ENCODE peak calls at places on chromosomes 5 and 9, in five cellular contexts. K, O, V, Q and H are unnamed samples.

GRCh38 chr5:78795757-78796156 is 147.2 kb upstream of the LHFPL2 start:
- DNase-seq in V (no peak), O (peak; percentile 66), K (no peak), Q (no peak), H (no peak)

GRCh38 chr5:5017827-5018559 is 122.1 kb upstream of the ADAMTS16 start:
- DNase-seq in O (peak; percentile 12), K (no peak), Q (peak; percentile 54), V (no peak), H (no peak)

GRCh38 chr5:142937265-142937877 is 167.2 kb downstream of the ARHGAP26 start:
- DNase-seq in K (no peak), O (no peak), V (no peak), Q (no peak), H (no peak)

GRCh38 chr5:163104496-163104895 is 332.9 kb upstream of the CCNG1 start:
- DNase-seq in Q (peak; percentile 74), V (no peak), O (no peak), K (no peak), H (peak; percentile 56)

GRCh38 chr9:126781186-126781585 is 23.7 kb upstream of the ZBTB43 start:
- DNase-seq in Q (no peak), O (no peak), V (no peak), K (no peak), H (no peak)

GRCh38 chr5:139734517-139734916 is 61.1 kb upstream of the PSD2 start:
- DNase-seq in Q (no peak), O (no peak), K (no peak), V (no peak), H (no peak)

GRCh38 chr9:98481676-98482075 is 226.2 kb upstream of the TBC1D2 start:
- DNase-seq in O (no peak), Q (no peak), K (no peak), V (no peak), H (no peak)

GRCh38 chr9:468766-469496 is 254.3 kb downstream of the DOCK8 start:
- DNase-seq in K (peak; percentile 5), V (peak; percentile 39), O (no peak), Q (no peak), H (no peak)

GRCh38 chr5:142779163-142779562 is 9.0 kb downstream of the ARHGAP26 start:
- DNase-seq in O (no peak), V (no peak), Q (no peak), K (no peak), H (peak; percentile 15)

GRCh38 chr5:87319469-87319868 is 51.8 kb downstream of the RASA1 start:
- DNase-seq in O (no peak), V (no peak), K (no peak), Q (no peak), H (no peak)

GRCh38 chr9:8858250-8859161 is 1058.9 kb upstream of the DMAC1 start:
- DNase-seq in O (no peak), V (no peak), K (no peak), Q (no peak), H (peak; percentile 53)

GRCh38 chr9:121601234-121601633 is 50.2 kb upstream of the DAB2IP start:
- DNase-seq in V (no peak), K (no peak), O (no peak), Q (no peak), H (no peak)

GRCh38 chr5:133868946-133869674 is 99.3 kb downstream of the C5orf15 start:
- DNase-seq in Q (peak; percentile 74), V (peak; percentile 77), O (peak; percentile 75), K (no peak), H (peak; percentile 75)

GRCh38 chr5:51326844-51327243 is 56.4 kb upstream of the ISL1 start:
- DNase-seq in O (no peak), K (no peak), V (no peak), Q (no peak), H (no peak)

GRCh38 chr9:99851028-99851822 is 29.5 kb downstream of the NR4A3 start:
- DNase-seq in K (peak; percentile 59), V (peak; percentile 55), O (no peak), Q (no peak), H (no peak)

GRCh38 chr5:142246263-142246662 is 78.6 kb downstream of the SPRY4 start:
- DNase-seq in O (no peak), Q (peak; percentile 32), K (no peak), V (no peak), H (no peak)

GRCh38 chr5:132190161-132190817 is 37.4 kb downstream of the P4HA2 start:
- DNase-seq in Q (peak; percentile 74), K (no peak), V (peak; percentile 85), O (peak; percentile 85), H (peak; percentile 77)

GRCh38 chr5:94793113-94793815 is 174.8 kb downstream of the SLF1 start:
- DNase-seq in K (peak; percentile 92), Q (peak; percentile 15), O (no peak), V (peak; percentile 83), H (no peak)

GRCh38 chr5:57249251-57249874 is 75.5 kb downstream of the GPBP1 start:
- DNase-seq in V (no peak), Q (no peak), O (no peak), K (no peak), H (no peak)

GRCh38 chr9:31542384-31543055 is 841.9 kb upstream of the ACO1 start:
- DNase-seq in Q (no peak), K (peak; percentile 26), V (peak; percentile 2), O (no peak), H (peak; percentile 38)

GRCh38 chr5:96080557-96080956 is 118.9 kb upstream of the ELL2 start:
- DNase-seq in K (no peak), O (no peak), Q (peak; percentile 52), V (no peak), H (no peak)

GRCh38 chr9:11328326-11328725 is 715.5 kb upstream of the PTPRD start:
- DNase-seq in K (no peak), O (no peak), V (no peak), Q (no peak), H (no peak)

GRCh38 chr9:128216781-128217553 is 13.8 kb downstream of the DNM1 start:
- DNase-seq in K (no peak), Q (no peak), O (no peak), V (no peak), H (no peak)

GRCh38 chr5:141869040-141869439 is 9.2 kb downstream of the PCDH1 start:
- DNase-seq in K (no peak), V (no peak), Q (no peak), O (no peak), H (no peak)

GRCh38 chr9:72864327-72864726 is 88.5 kb downstream of the ALDH1A1 start:
- DNase-seq in K (no peak), V (no peak), O (no peak), Q (no peak), H (no peak)

GRCh38 chr5:60410427-60410826 is 289.5 kb downstream of the DEPDC1B start:
- DNase-seq in Q (no peak), V (no peak), K (no peak), O (no peak), H (no peak)

GRCh38 chr5:67289763-67290521 is 93.3 kb upstream of the CD180 start:
- DNase-seq in K (no peak), O (no peak), V (no peak), Q (no peak), H (no peak)

GRCh38 chr5:112975721-112976431 is 722 bp upstream of the DCP2 start:
- DNase-seq in V (peak; percentile 10), O (no peak), Q (no peak), K (no peak), H (no peak)

GRCh38 chr9:27065288-27065687 is 43.7 kb upstream of the TEK start:
- DNase-seq in O (no peak), Q (no peak), V (no peak), K (no peak), H (no peak)

GRCh38 chr5:137453476-137454080 is 45.5 kb downstream of the SPOCK1 start:
- DNase-seq in Q (peak; percentile 59), V (peak; percentile 59), K (no peak), O (no peak), H (peak; percentile 88)

GRCh38 chr9:114214181-114214580 is 58.8 kb downstream of the COL27A1 start:
- DNase-seq in O (no peak), Q (no peak), K (no peak), V (no peak), H (no peak)

GRCh38 chr5:6450235-6450860 is 1.7 kb downstream of the UBE2QL1 start:
- DNase-seq in O (no peak), V (no peak), Q (no peak), K (no peak), H (peak; percentile 53)

DNA sequence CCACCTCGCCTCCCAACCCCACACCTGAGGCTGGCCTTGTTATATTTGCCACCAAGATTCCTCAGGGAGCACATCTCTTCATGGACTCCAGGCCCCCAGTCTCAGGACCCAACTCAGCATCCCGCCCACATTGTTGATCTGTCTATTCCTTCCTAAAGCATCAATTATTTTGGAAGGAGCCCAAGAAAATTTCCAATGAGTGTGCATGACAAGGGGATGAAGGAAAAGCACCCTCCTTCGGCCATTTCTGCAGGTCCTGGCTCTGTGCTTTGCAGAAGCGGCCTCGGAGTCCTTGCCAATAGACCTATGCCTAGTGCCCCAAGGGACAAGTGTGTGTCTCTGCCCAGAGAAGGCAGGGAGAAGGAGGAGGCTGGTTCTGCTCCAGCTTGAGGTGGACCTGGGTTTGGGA is 273.2 kb downstream of the GADD45G start:
- DNase-seq in V (no peak), O (no peak), K (no peak), Q (no peak), H (no peak)
- H3K4me2 ChIP-seq in V (no peak overlapping the region), O (no peak overlapping the region), K (no peak overlapping the region), Q (no peak overlapping the region), H (no peak overlapping the region)

DNA sequence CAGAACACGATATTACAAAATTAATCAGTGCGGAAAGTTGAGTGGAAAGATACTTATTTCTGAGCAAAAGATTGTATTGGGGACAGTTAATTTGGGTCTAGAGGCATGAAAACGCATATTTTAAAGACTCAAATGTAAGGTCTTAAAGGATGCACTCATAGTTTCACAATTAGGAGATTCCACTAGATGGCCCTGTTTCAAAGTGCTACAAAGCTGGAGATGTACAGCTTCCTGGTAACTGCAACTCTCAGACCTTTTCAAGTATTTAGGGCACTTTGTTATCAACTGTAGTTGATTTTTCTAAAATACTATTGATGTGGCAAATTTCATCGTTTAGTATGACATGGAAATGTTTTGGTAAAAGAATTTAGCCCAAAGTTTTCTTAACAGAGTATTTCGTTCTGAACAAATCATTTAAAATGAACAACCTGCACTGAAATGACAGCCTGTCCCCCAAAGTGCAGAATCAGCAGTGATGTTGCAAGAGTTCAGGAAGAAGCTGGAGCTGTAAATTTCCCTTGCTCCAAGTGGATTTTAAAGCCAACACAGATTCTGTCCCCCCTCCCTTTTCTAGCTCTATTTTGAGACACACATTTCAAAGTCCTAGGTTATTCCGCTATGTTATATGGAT is 16.2 kb upstream of the NDUFB6 start:
- DNase-seq in O (peak; percentile 53), V (peak; percentile 73), K (no peak), Q (peak; percentile 68), H (peak; percentile 57)
- TF ChIP-seq CTCF in O (peak; percentile 77), V (peak; percentile 94), K (peak; percentile 56), Q (peak; percentile 75), H (peak; percentile 64)

GRCh38 chr9:96140401-96141180 is 161.4 kb downstream of the HSD17B3 start:
- DNase-seq in Q (no peak), V (no peak), O (no peak), K (no peak), H (peak; percentile 22)
- H3K4me3 ChIP-seq in Q (no peak overlapping the region), V (no peak overlapping the region), O (no peak overlapping the region), K (no peak overlapping the region), H (no peak overlapping the region)

DNA sequence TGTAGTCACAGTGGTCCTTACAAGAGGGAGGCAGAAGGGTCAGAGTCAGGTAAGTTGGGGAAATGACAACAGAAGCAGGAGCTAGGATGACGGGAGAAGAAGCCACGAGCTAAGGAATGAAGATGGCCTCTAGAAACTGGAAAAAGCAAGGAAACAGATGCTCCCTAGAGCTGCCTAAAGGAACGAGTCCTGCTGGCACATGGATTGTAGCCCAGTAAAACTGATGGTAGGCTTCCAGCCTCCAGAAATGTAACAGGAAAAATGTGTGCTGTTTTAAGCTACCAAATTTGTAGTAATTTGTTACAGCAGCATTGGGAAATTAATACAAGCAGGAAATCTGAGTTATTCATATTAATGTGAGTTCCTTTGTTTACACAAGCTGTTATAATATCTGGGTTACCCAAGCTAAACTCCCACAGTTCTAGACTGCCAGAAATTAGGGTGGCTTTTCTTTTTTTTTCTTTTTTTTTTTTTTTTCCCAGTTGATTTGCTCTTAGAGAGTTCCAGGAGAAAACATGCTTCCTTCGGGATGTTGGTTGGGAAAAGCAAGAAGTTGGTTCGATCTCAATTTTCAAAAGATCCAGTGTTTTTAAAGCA is 399.9 kb upstream of the SLC24A2 start:
- DNase-seq in V (no peak), K (no peak), Q (no peak), O (no peak), H (no peak)
- H3K4me2 ChIP-seq in V (no peak overlapping the region), K (no peak overlapping the region), Q (no peak overlapping the region), O (no peak overlapping the region), H (peak overlapping the region; percentile 52)